ENCODE peak calls at places on chromosomes 7 and 10, in four cellular contexts. C is HFFc6, H is IMR-90, S is astrocyte of the spinal cord. B is an unnamed sample.

GRCh38 chr7:158110034-158110590 is 477.5 kb downstream of the PTPRN2 start:
- DNase-seq in C (no peak), H (no peak), S (no peak), B (no peak)

GRCh38 chr7:7761974-7762769 is 43.8 kb upstream of the RPA3 start:
- DNase-seq in C (peak), H (peak), S (peak), B (no peak)

GRCh38 chr10:36464291-36464690 is 661.1 kb upstream of the ANKRD30A start:
- DNase-seq in C (no peak), H (no peak), S (no peak), B (no peak)

GRCh38 chr10:112896722-112897121 is 53.3 kb upstream of the TCF7L2 start:
- DNase-seq in C (peak), H (no peak), S (no peak), B (no peak)

GRCh38 chr7:103613655-103614642 is 167.9 kb upstream of the SLC26A5 start:
- DNase-seq in C (no peak), H (no peak), S (no peak), B (no peak)

GRCh38 chr10:71383972-71384687 is 12.6 kb upstream of the CDH23 start:
- DNase-seq in C (no peak), H (peak), S (peak), B (peak)

GRCh38 chr7:12921751-12922345 is 234.4 kb downstream of the ARL4A start:
- DNase-seq in C (no peak), H (no peak), S (no peak), B (peak)

GRCh38 chr10:87753995-87754866 is 63.8 kb downstream of the ATAD1 start:
- DNase-seq in C (no peak), H (no peak), S (no peak), B (no peak)

GRCh38 chr10:29392376-29393021 is 103.6 kb downstream of the LYZL1 start:
- DNase-seq in C (peak), H (peak), S (peak), B (no peak)

GRCh38 chr10:84415539-84416244 is 87.3 kb downstream of the CCSER2 start:
- DNase-seq in C (no peak), H (no peak), S (no peak), B (no peak)

GRCh38 chr7:289209-289755 is 688 bp upstream of the FOXL3 start:
- DNase-seq in C (no peak), H (no peak), S (no peak), B (peak)

GRCh38 chr7:70723339-70723738 is 408.6 kb upstream of the GALNT17 start:
- DNase-seq in C (no peak), H (no peak), S (no peak), B (no peak)

GRCh38 chr7:70721500-70721899 is 410.4 kb upstream of the GALNT17 start:
- DNase-seq in C (no peak), H (no peak), S (no peak), B (no peak)

GRCh38 chr7:70717553-70718248 is 414.2 kb upstream of the GALNT17 start:
- DNase-seq in C (no peak), H (no peak), S (no peak), B (no peak)

GRCh38 chr7:70719120-70719519 is 412.8 kb upstream of the GALNT17 start:
- DNase-seq in C (no peak), H (no peak), S (no peak), B (no peak)

DNA sequence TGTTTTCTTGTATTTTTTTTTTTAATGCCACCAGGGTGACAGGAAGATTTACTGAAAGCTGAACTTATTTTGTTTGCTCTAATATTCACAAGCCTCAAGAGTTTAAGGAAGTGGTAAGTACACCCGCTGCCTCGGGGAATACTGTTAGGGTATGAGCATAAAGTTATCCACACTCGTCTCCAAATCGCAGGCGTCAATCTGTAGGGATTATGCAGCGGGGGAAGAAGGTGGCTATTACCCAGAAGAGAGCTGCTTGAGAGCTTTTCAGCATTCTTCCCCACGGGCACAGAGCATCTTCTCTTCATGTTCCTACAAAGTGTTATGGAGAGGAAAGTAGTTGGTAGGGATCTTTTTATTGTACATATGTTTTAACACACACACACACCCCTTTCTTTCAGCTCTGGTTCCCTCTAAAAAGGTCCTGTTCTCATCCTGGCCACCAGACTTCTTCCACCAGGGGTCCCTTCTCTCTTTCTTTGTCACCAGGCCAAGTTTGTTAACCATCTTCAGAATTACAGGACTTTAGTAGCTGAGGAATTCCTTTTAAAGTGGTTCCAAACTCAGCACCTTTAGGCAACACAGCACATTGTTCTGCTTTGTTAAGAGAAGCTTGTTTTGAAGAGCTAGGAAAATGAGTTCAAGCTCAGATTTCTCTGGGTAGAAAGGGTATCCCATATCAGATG is 411.6 kb upstream of the GALNT17 start:
- DNase-seq in C (no peak), H (no peak), S (no peak), B (no peak)
- TF ChIP-seq CTCF in C (no peak), H (no peak), S (peak), B (no peak)

GRCh38 chr10:59864141-59864962 is 42.0 kb downstream of the CCDC6 start:
- DNase-seq in C (no peak), H (no peak), S (no peak), B (no peak)

GRCh38 chr10:59867590-59867989 is 38.8 kb downstream of the CCDC6 start:
- DNase-seq in C (no peak), H (no peak), S (no peak), B (no peak)

GRCh38 chr10:59868974-59869940 is 37.1 kb downstream of the CCDC6 start:
- DNase-seq in C (no peak), H (no peak), S (no peak), B (no peak)

GRCh38 chr10:59870152-59870551 is 36.2 kb downstream of the CCDC6 start:
- DNase-seq in C (no peak), H (no peak), S (no peak), B (no peak)

DNA sequence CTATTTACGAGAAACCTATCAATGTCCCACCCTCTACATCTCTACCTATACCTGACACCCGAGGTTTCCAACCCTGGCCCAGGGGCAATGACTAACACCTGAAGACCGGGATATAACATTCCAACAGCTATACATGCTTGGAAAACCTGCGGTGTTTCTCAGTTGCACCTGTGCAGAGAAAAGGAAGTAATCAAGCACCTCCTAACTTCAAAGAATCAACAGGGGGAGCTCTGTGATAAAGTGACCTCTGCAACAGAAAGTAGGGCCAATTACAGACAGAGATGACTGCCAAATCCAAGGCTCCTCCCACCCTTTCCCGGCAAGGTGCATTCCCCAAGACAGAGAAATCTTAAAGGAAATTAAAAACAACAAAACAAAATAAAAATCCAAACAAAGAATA is 41.3 kb downstream of the CCDC6 start:
- DNase-seq in C (no peak), H (peak), S (no peak), B (no peak)
- TF ChIP-seq CTCF in C (no peak), H (peak), S (peak), B (peak)

GRCh38 chr10:104327745-104328635 is 10.3 kb downstream of the ITPRIP start:
- DNase-seq in C (peak), H (peak), S (peak), B (no peak)
- TF ChIP-seq CTCF in C (peak), H (peak), S (peak), B (no peak)

GRCh38 chr10:108439397-108439796 is 1274.9 kb upstream of the SORCS1 start:
- DNase-seq in C (no peak), H (no peak), S (no peak), B (no peak)
- TF ChIP-seq CTCF in C (no peak), H (no peak), S (peak), B (no peak)

GRCh38 chr7:154744861-154745258 is 258.1 kb downstream of the PAXIP1 start:
- DNase-seq in C (no peak), H (no peak), S (no peak), B (no peak)

GRCh38 chr7:154741131-154741530 is 261.8 kb downstream of the PAXIP1 start:
- DNase-seq in C (no peak), H (no peak), S (no peak), B (no peak)

GRCh38 chr7:154746551-154746950 is 256.4 kb downstream of the PAXIP1 start:
- DNase-seq in C (no peak), H (no peak), S (no peak), B (no peak)

GRCh38 chr7:154743211-154743610 is 259.7 kb downstream of the PAXIP1 start:
- DNase-seq in C (no peak), H (no peak), S (no peak), B (no peak)

DNA sequence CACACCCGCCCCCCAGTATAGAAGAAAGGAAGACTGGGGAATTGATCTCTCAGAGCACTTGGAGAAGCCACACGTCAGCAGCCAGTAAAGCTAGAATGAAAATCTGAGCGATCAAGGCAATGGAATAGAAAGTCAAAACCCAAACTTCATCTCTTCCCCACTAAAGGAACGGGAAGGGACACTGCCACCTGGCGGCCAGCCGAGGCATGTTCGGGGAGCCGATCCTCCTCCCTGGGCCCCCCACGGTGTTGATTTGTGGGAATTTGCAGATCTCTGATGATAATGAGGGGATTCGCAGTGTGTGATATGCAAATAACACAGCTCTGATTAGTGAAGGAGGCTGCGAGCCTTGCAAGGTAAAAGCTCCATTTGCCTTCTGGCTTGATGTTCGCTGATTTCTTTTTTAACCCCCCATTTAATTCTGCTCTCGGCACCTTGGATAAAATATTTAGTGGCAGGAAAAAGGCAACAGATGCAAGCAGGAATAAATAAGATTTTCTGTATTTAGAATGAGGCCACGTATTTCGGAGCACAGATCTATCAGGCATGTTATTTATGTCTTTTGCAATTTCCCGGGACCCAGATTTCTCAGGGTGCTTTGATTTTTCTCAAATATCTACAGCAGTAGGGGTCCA is 258.6 kb downstream of the PAXIP1 start:
- DNase-seq in C (no peak), H (no peak), S (no peak), B (peak)
- TF ChIP-seq CTCF in C (peak), H (peak), S (peak), B (peak)

GRCh38 chr10:58335306-58336005 is 650 bp downstream of the UBE2D1 start:
- DNase-seq in C (peak), H (peak), S (peak), B (peak)
- TF ChIP-seq CTCF in C (no peak), H (no peak), S (no peak), B (no peak)

DNA sequence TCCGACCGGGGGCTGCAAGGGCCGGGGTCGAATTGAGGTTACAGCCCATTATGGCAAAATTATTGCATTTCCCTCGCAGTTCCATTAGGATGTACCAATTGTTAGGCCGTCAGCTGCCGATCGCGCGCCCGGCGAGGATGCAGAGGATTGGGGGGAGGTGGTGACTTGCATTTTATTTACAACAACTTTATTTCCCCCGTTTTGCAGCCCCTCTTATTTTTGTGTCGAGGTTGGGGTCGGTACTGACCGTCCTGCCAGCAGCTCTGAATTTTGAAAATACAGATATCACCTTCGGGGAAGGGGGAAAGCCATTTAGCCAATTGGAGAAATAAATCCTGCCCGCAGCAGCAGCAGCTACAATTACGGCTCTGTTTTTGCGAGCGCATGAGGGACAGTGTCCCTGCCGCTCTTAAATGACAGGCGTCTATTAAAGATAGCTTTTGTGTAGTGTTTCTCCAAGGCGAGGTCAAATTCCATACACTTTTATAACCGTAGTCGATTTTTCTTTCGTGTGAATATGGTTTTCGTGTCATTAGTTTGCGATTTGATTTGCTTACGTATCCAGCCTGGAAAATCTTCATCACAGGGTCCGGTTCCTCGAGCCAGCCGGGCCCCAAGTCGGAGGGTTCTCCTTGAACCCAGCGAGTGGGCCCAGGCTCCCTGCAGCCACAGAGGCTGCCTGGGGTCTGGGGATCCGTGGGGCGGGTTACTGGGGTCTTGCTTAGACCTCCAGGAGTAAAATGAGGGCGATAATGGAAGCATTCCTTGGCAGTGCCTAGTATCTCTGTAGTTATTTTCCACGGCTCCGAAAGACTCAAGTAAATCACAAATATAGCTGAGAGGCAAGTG is 693 bp upstream of the HOXA5 start:
- DNase-seq in C (no peak), H (peak), S (peak), B (peak)
- TF ChIP-seq CTCF in C (peak), H (no peak), S (no peak), B (no peak)

DNA sequence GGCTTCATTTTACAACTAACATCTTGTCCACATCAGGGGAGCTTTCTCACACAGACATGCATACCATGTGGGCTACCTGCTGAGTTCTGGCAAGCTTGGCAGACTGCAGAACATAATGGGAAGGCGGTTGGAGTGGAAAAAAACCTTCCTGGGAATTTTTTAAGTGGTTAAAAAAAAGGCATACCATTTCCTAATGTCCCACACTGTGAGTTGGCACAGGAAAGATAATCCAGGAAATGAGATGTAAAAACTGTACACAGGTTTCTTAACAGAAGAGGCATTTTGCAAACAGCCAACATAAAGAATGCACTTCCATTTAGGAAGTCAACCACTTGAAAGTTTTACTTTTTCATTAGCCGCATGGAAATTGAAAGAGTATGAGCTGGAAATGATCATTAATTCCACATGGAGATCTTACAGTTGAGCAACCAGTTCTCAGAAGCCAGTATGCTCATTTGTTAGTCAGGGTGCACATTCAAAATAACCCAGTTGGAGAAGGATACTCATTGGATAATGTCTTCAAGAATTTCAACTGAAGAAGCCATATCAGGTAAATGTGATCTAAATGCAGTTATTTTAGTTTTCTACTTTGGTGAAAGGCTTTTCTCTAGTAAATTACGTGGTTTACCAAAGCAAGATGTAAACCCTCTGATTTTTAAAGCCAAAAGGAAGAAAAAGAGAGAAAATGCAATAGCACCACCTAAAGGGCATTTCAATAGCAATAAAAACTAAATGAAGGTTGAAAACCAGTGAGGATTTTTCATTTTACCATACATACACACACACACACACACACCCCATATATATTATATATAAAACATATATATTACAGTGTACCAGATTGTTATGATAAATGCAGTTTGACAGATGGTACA is 194.0 kb downstream of the TAX1BP1 start:
- DNase-seq in C (peak), H (no peak), S (peak), B (no peak)
- TF ChIP-seq CTCF in C (peak), H (peak), S (peak), B (no peak)

GRCh38 chr7:82172017-82172416 is 271.6 kb downstream of the CACNA2D1 start:
- DNase-seq in C (no peak), H (no peak), S (no peak), B (no peak)
- TF ChIP-seq CTCF in C (no peak), H (no peak), S (peak), B (no peak)